ENCODE peak calls at places on chromosomes 3 and 15, in nine cellular contexts. V, Z, P, J, Q, W, F, B and U are unnamed samples.

GRCh38 chr3:31247850-31248618 is 284.7 kb upstream of the STT3B start:
- DNase-seq in V (no peak), Z (no peak), P (no peak), J (no peak), Q (no peak), W (no peak), F (peak; percentile 31), B (no peak), U (no peak)

GRCh38 chr15:44015555-44015954 is 179.5 kb downstream of the FRMD5 start:
- DNase-seq in V (no peak), Z (no peak), P (no peak), J (no peak), Q (no peak), W (no peak), F (no peak), B (no peak), U (no peak)

GRCh38 chr3:11134794-11135193 is 19.5 kb upstream of the HRH1 start:
- DNase-seq in V (no peak), Z (no peak), P (no peak), J (peak; percentile 26), Q (no peak), W (no peak), F (peak; percentile 74), B (no peak), U (no peak)

GRCh38 chr15:36756707-36757106 is 177.3 kb downstream of the CDIN1 start:
- DNase-seq in V (no peak), Z (no peak), P (no peak), J (no peak), Q (no peak), W (no peak), F (no peak), B (no peak), U (no peak)

GRCh38 chr3:169288548-169288947 is 375.0 kb downstream of the MECOM start:
- DNase-seq in V (no peak), Z (no peak), P (no peak), J (no peak), Q (no peak), W (no peak), F (no peak), B (no peak), U (no peak)

GRCh38 chr3:33360136-33360825 is 79.9 kb downstream of the UBP1 start:
- DNase-seq in V (no peak), Z (no peak), P (no peak), J (no peak), Q (no peak), W (no peak), F (peak; percentile 93), B (no peak), U (no peak)

GRCh38 chr15:50576156-50576555 is 29.7 kb upstream of the USP50 start:
- DNase-seq in V (no peak), Z (no peak), P (no peak), J (no peak), Q (no peak), W (no peak), F (no peak), B (no peak), U (peak; percentile 0)

GRCh38 chr3:117278424-117279190 is 569.0 kb downstream of the TUSC7 start:
- DNase-seq in V (no peak), Z (no peak), P (peak; percentile 27), J (no peak), Q (no peak), W (no peak), F (peak; percentile 4), B (no peak), U (peak; percentile 87)

GRCh38 chr15:74265046-74265639 is 29.0 kb downstream of the CCDC33 start:
- DNase-seq in V (no peak), Z (no peak), P (no peak), J (peak; percentile 44), Q (no peak), W (no peak), F (peak; percentile 39), B (no peak), U (no peak)

GRCh38 chr3:123757281-123757940 is 126.7 kb downstream of the MYLK start:
- DNase-seq in V (no peak), Z (no peak), P (no peak), J (peak; percentile 96), Q (no peak), W (no peak), F (no peak), B (no peak), U (no peak)

GRCh38 chr15:23599053-23599452 is 33.6 kb downstream of the MKRN3 start:
- DNase-seq in V (no peak), Z (no peak), P (no peak), J (no peak), Q (no peak), W (no peak), F (no peak), B (no peak), U (no peak)

GRCh38 chr15:56969265-56969895 is 50.9 kb downstream of the TCF12 start:
- DNase-seq in V (no peak), Z (no peak), P (no peak), J (no peak), Q (no peak), W (no peak), F (no peak), B (no peak), U (no peak)

GRCh38 chr3:141940204-141940776 is 63.8 kb downstream of the ATP1B3 start:
- DNase-seq in V (no peak), Z (no peak), P (no peak), J (peak; percentile 99), Q (no peak), W (no peak), F (peak; percentile 72), B (no peak), U (peak; percentile 78)

GRCh38 chr3:185341616-185342457 is 21.1 kb upstream of the MAP3K13 start:
- DNase-seq in V (no peak), Z (no peak), P (no peak), J (peak; percentile 7), Q (no peak), W (no peak), F (peak; percentile 17), B (no peak), U (no peak)

GRCh38 chr3:107938128-107938527 is 152.7 kb downstream of the CD47 start:
- DNase-seq in V (no peak), Z (no peak), P (no peak), J (peak; percentile 57), Q (no peak), W (no peak), F (peak; percentile 74), B (no peak), U (peak; percentile 17)

GRCh38 chr3:42855547-42856380 is 19.9 kb downstream of the CYP8B1 start:
- DNase-seq in V (peak; percentile 10), Z (no peak), P (no peak), J (no peak), Q (no peak), W (no peak), F (no peak), B (no peak), U (no peak)

GRCh38 chr15:92667291-92667904 is 11.8 kb upstream of the FAM174B start:
- DNase-seq in V (no peak), Z (no peak), P (peak; percentile 54), J (no peak), Q (no peak), W (no peak), F (no peak), B (no peak), U (no peak)

GRCh38 chr3:114449271-114450007 is 155.6 kb downstream of the TIGIT start:
- DNase-seq in V (no peak), Z (no peak), P (no peak), J (no peak), Q (no peak), W (no peak), F (no peak), B (no peak), U (no peak)

GRCh38 chr3:66489577-66489976 is 11.2 kb downstream of the LRIG1 start:
- DNase-seq in V (no peak), Z (no peak), P (no peak), J (no peak), Q (no peak), W (no peak), F (no peak), B (no peak), U (no peak)

GRCh38 chr3:174775603-174776002 is 83.5 kb upstream of the NAALADL2 start:
- DNase-seq in V (no peak), Z (no peak), P (no peak), J (no peak), Q (no peak), W (no peak), F (peak; percentile 56), B (no peak), U (no peak)

GRCh38 chr15:69664572-69665326 is 212.1 kb downstream of the RPLP1 start:
- DNase-seq in V (no peak), Z (no peak), P (no peak), J (no peak), Q (no peak), W (no peak), F (no peak), B (no peak), U (no peak)

GRCh38 chr15:67808821-67809220 is 16.5 kb upstream of the SKOR1 start:
- DNase-seq in V (no peak), Z (no peak), P (no peak), J (no peak), Q (no peak), W (no peak), F (no peak), B (no peak), U (no peak)

GRCh38 chr3:107524214-107525100 is 1.7 kb downstream of the BBX start:
- DNase-seq in V (peak; percentile 25), Z (peak; percentile 28), P (peak; percentile 64), J (peak; percentile 73), Q (peak; percentile 54), W (peak; percentile 44), F (peak; percentile 60), B (peak; percentile 20), U (peak; percentile 40)

GRCh38 chr3:155356594-155357370 is 63.3 kb upstream of the STRIT1 start:
- DNase-seq in V (no peak), Z (no peak), P (no peak), J (peak; percentile 22), Q (no peak), W (no peak), F (no peak), B (no peak), U (no peak)

GRCh38 chr3:141840737-141841544 is 35.5 kb upstream of the ATP1B3 start:
- DNase-seq in V (no peak), Z (no peak), P (no peak), J (peak; percentile 53), Q (no peak), W (no peak), F (peak; percentile 86), B (no peak), U (no peak)

GRCh38 chr3:82927309-82928253 is 1166.1 kb upstream of the GBE1 start:
- DNase-seq in V (no peak), Z (no peak), P (no peak), J (no peak), Q (no peak), W (no peak), F (no peak), B (no peak), U (no peak)

GRCh38 chr3:66407281-66408218 is 93.3 kb downstream of the LRIG1 start:
- DNase-seq in V (peak; percentile 66), Z (peak; percentile 77), P (peak; percentile 58), J (peak; percentile 47), Q (peak; percentile 63), W (peak; percentile 57), F (peak; percentile 63), B (peak; percentile 63), U (peak; percentile 89)

GRCh38 chr15:38651328-38652038 is 86.9 kb upstream of the RASGRP1 start:
- DNase-seq in V (no peak), Z (no peak), P (no peak), J (no peak), Q (peak; percentile 72), W (peak; percentile 42), F (no peak), B (no peak), U (no peak)

GRCh38 chr3:150830094-150830681 is 67.2 kb upstream of the SIAH2 start:
- DNase-seq in V (no peak), Z (no peak), P (no peak), J (peak; percentile 7), Q (no peak), W (no peak), F (peak; percentile 5), B (no peak), U (no peak)

GRCh38 chr3:189557824-189558223 is 73.4 kb upstream of the TP63 start:
- DNase-seq in V (no peak), Z (no peak), P (no peak), J (peak; percentile 69), Q (no peak), W (no peak), F (peak; percentile 63), B (no peak), U (no peak)

GRCh38 chr3:80688814-80689213 is 921.0 kb upstream of the ROBO1 start:
- DNase-seq in V (no peak), Z (no peak), P (no peak), J (no peak), Q (no peak), W (no peak), F (peak; percentile 61), B (no peak), U (no peak)